ENCODE peak calls at places on chromosomes 16 and 17, in six cellular contexts. One of them, this sample, is unnamed.

GRCh38 chr17:59954856-59955255 is 9.7 kb downstream of the RNFT1 start:
- DNase-seq in stomach: no peak
- DNase-seq in naive thymus-derived CD8-positive, alpha-beta T cell: no peak
- DNase-seq in stimulated activated CD8-positive, alpha-beta memory T cell treated with anti-CD3 and anti-CD28 coated beads, Interleukin-4, amount 100 ng/mL, for 24 hours: no peak
- DNase-seq in NCI-H510A: no peak
- DNase-seq in CD8-positive, alpha-beta T cell: no peak
- DNase-seq in this sample: no peak

GRCh38 chr17:41367426-41368075 is 2.1 kb downstream of the KRT33B start:
- DNase-seq in stomach: no peak
- DNase-seq in naive thymus-derived CD8-positive, alpha-beta T cell: no peak
- DNase-seq in stimulated activated CD8-positive, alpha-beta memory T cell treated with anti-CD3 and anti-CD28 coated beads, Interleukin-4, amount 100 ng/mL, for 24 hours: no peak
- DNase-seq in NCI-H510A: no peak
- DNase-seq in CD8-positive, alpha-beta T cell: no peak
- DNase-seq in this sample: peak

GRCh38 chr17:9432867-9433495 is 142.6 kb downstream of the STX8 start:
- DNase-seq in stomach: no peak
- DNase-seq in naive thymus-derived CD8-positive, alpha-beta T cell: no peak
- DNase-seq in stimulated activated CD8-positive, alpha-beta memory T cell treated with anti-CD3 and anti-CD28 coated beads, Interleukin-4, amount 100 ng/mL, for 24 hours: no peak
- DNase-seq in NCI-H510A: no peak
- DNase-seq in CD8-positive, alpha-beta T cell: no peak
- DNase-seq in this sample: no peak

GRCh38 chr16:88781140-88782077 is 3.6 kb downstream of the PIEZO1 start:
- DNase-seq in stomach: no peak
- DNase-seq in naive thymus-derived CD8-positive, alpha-beta T cell: peak
- DNase-seq in stimulated activated CD8-positive, alpha-beta memory T cell treated with anti-CD3 and anti-CD28 coated beads, Interleukin-4, amount 100 ng/mL, for 24 hours: no peak
- DNase-seq in NCI-H510A: no peak
- DNase-seq in CD8-positive, alpha-beta T cell: peak
- DNase-seq in this sample: no peak

GRCh38 chr17:8056232-8056975 is 17.5 kb downstream of the ALOX15B start:
- DNase-seq in stomach: peak
- DNase-seq in naive thymus-derived CD8-positive, alpha-beta T cell: no peak
- DNase-seq in stimulated activated CD8-positive, alpha-beta memory T cell treated with anti-CD3 and anti-CD28 coated beads, Interleukin-4, amount 100 ng/mL, for 24 hours: no peak
- DNase-seq in NCI-H510A: no peak
- DNase-seq in CD8-positive, alpha-beta T cell: peak
- DNase-seq in this sample: peak

GRCh38 chr16:90077757-90078593 is 844 bp upstream of the PRDM7 start:
- DNase-seq in stomach: no peak
- DNase-seq in naive thymus-derived CD8-positive, alpha-beta T cell: peak
- DNase-seq in stimulated activated CD8-positive, alpha-beta memory T cell treated with anti-CD3 and anti-CD28 coated beads, Interleukin-4, amount 100 ng/mL, for 24 hours: no peak
- DNase-seq in NCI-H510A: no peak
- DNase-seq in CD8-positive, alpha-beta T cell: no peak
- DNase-seq in this sample: no peak

GRCh38 chr16:19737306-19737975 is 19.4 kb downstream of the IQCK start:
- DNase-seq in stomach: no peak
- DNase-seq in naive thymus-derived CD8-positive, alpha-beta T cell: no peak
- DNase-seq in stimulated activated CD8-positive, alpha-beta memory T cell treated with anti-CD3 and anti-CD28 coated beads, Interleukin-4, amount 100 ng/mL, for 24 hours: no peak
- DNase-seq in NCI-H510A: no peak
- DNase-seq in CD8-positive, alpha-beta T cell: no peak
- DNase-seq in this sample: no peak

GRCh38 chr17:67241719-67242341 is 3.2 kb downstream of the HELZ start:
- DNase-seq in stomach: no peak
- DNase-seq in naive thymus-derived CD8-positive, alpha-beta T cell: no peak
- DNase-seq in stimulated activated CD8-positive, alpha-beta memory T cell treated with anti-CD3 and anti-CD28 coated beads, Interleukin-4, amount 100 ng/mL, for 24 hours: no peak
- DNase-seq in NCI-H510A: no peak
- DNase-seq in CD8-positive, alpha-beta T cell: no peak
- DNase-seq in this sample: no peak

GRCh38 chr16:1180772-1181714 is 28.1 kb downstream of the CACNA1H start:
- DNase-seq in stomach: no peak
- DNase-seq in naive thymus-derived CD8-positive, alpha-beta T cell: no peak
- DNase-seq in stimulated activated CD8-positive, alpha-beta memory T cell treated with anti-CD3 and anti-CD28 coated beads, Interleukin-4, amount 100 ng/mL, for 24 hours: no peak
- DNase-seq in NCI-H510A: no peak
- DNase-seq in CD8-positive, alpha-beta T cell: no peak
- DNase-seq in this sample: no peak

GRCh38 chr17:64129765-64130558 is at the start of gene ERN1:
- DNase-seq in stomach: peak
- DNase-seq in naive thymus-derived CD8-positive, alpha-beta T cell: peak
- DNase-seq in stimulated activated CD8-positive, alpha-beta memory T cell treated with anti-CD3 and anti-CD28 coated beads, Interleukin-4, amount 100 ng/mL, for 24 hours: peak
- DNase-seq in NCI-H510A: peak
- DNase-seq in CD8-positive, alpha-beta T cell: peak
- DNase-seq in this sample: peak

GRCh38 chr16:4882633-4883285 is 35.5 kb downstream of the UBN1 start:
- DNase-seq in stomach: peak
- DNase-seq in naive thymus-derived CD8-positive, alpha-beta T cell: no peak
- DNase-seq in stimulated activated CD8-positive, alpha-beta memory T cell treated with anti-CD3 and anti-CD28 coated beads, Interleukin-4, amount 100 ng/mL, for 24 hours: no peak
- DNase-seq in NCI-H510A: no peak
- DNase-seq in CD8-positive, alpha-beta T cell: no peak
- DNase-seq in this sample: peak

GRCh38 chr16:79993810-79994209 is 393.3 kb upstream of the MAF start:
- DNase-seq in stomach: no peak
- DNase-seq in naive thymus-derived CD8-positive, alpha-beta T cell: no peak
- DNase-seq in stimulated activated CD8-positive, alpha-beta memory T cell treated with anti-CD3 and anti-CD28 coated beads, Interleukin-4, amount 100 ng/mL, for 24 hours: no peak
- DNase-seq in NCI-H510A: no peak
- DNase-seq in CD8-positive, alpha-beta T cell: no peak
- DNase-seq in this sample: no peak

GRCh38 chr17:65598711-65599110 is 37.3 kb upstream of the AXIN2 start:
- DNase-seq in stomach: no peak
- DNase-seq in naive thymus-derived CD8-positive, alpha-beta T cell: no peak
- DNase-seq in stimulated activated CD8-positive, alpha-beta memory T cell treated with anti-CD3 and anti-CD28 coated beads, Interleukin-4, amount 100 ng/mL, for 24 hours: no peak
- DNase-seq in NCI-H510A: no peak
- DNase-seq in CD8-positive, alpha-beta T cell: no peak
- DNase-seq in this sample: no peak

GRCh38 chr16:13046422-13046821 is 145.0 kb downstream of the SHISA9 start:
- DNase-seq in stomach: no peak
- DNase-seq in naive thymus-derived CD8-positive, alpha-beta T cell: no peak
- DNase-seq in stimulated activated CD8-positive, alpha-beta memory T cell treated with anti-CD3 and anti-CD28 coated beads, Interleukin-4, amount 100 ng/mL, for 24 hours: no peak
- DNase-seq in NCI-H510A: no peak
- DNase-seq in CD8-positive, alpha-beta T cell: no peak
- DNase-seq in this sample: no peak

GRCh38 chr16:56303066-56303705 is 111.9 kb downstream of the GNAO1 start:
- DNase-seq in stomach: no peak
- DNase-seq in naive thymus-derived CD8-positive, alpha-beta T cell: no peak
- DNase-seq in stimulated activated CD8-positive, alpha-beta memory T cell treated with anti-CD3 and anti-CD28 coated beads, Interleukin-4, amount 100 ng/mL, for 24 hours: no peak
- DNase-seq in NCI-H510A: no peak
- DNase-seq in CD8-positive, alpha-beta T cell: no peak
- DNase-seq in this sample: no peak

This sample was measured in PC-9.